ENCODE peak calls at places on chromosome 21, in five cellular contexts. One of them, this sample, is unnamed.

GRCh38 chr21:33434770-33435360 is 31.7 kb downstream of the IFNGR2 start:
- DNase-seq in neural progenitor cell: no peak
- DNase-seq in psoas muscle: no peak
- DNase-seq in natural killer cell: no peak
- DNase-seq in IMR-90: peak; percentile 96
- DNase-seq in this sample: no peak

GRCh38 chr21:33373451-33373850 is 29.8 kb upstream of the IFNGR2 start:
- DNase-seq in IMR-90: no peak
- DNase-seq in neural progenitor cell: no peak
- DNase-seq in natural killer cell: no peak
- DNase-seq in psoas muscle: no peak
- DNase-seq in this sample: no peak

GRCh38 chr21:32403201-32403701 is 9.3 kb upstream of the EVA1C start:
- DNase-seq in natural killer cell: peak; percentile 25
- DNase-seq in IMR-90: peak; percentile 73
- DNase-seq in psoas muscle: peak; percentile 35
- DNase-seq in neural progenitor cell: peak; percentile 85
- DNase-seq in this sample: no peak

GRCh38 chr21:43262427-43262826 is 93.6 kb downstream of the CRYAA start:
- DNase-seq in psoas muscle: peak; percentile 8
- DNase-seq in IMR-90: peak; percentile 19
- DNase-seq in neural progenitor cell: no peak
- DNase-seq in natural killer cell: no peak
- DNase-seq in this sample: no peak

GRCh38 chr21:18244721-18245486 is at the start of gene CHODL:
- DNase-seq in neural progenitor cell: peak; percentile 49
- DNase-seq in natural killer cell: no peak
- DNase-seq in psoas muscle: no peak
- DNase-seq in IMR-90: no peak
- DNase-seq in this sample: no peak

GRCh38 chr21:44548922-44549321 is 2.4 kb downstream of the KRTAP10-2 start:
- DNase-seq in natural killer cell: no peak
- DNase-seq in psoas muscle: no peak
- DNase-seq in neural progenitor cell: peak; percentile 55
- DNase-seq in IMR-90: no peak
- DNase-seq in this sample: no peak

GRCh38 chr21:35381743-35382310 is 332.7 kb upstream of the RUNX1 start:
- DNase-seq in natural killer cell: no peak
- DNase-seq in neural progenitor cell: no peak
- DNase-seq in psoas muscle: no peak
- DNase-seq in IMR-90: no peak
- DNase-seq in this sample: no peak

GRCh38 chr21:38416791-38417190 is 81.5 kb downstream of the ERG start:
- DNase-seq in natural killer cell: no peak
- DNase-seq in IMR-90: no peak
- DNase-seq in neural progenitor cell: no peak
- DNase-seq in psoas muscle: no peak
- DNase-seq in this sample: no peak

GRCh38 chr21:35328856-35329455 is 279.9 kb upstream of the RUNX1 start:
- DNase-seq in neural progenitor cell: no peak
- DNase-seq in psoas muscle: no peak
- DNase-seq in IMR-90: no peak
- DNase-seq in natural killer cell: no peak
- DNase-seq in this sample: no peak

GRCh38 chr21:21712761-21713558 is 714.8 kb downstream of the NCAM2 start:
- DNase-seq in neural progenitor cell: no peak
- DNase-seq in psoas muscle: no peak
- DNase-seq in natural killer cell: no peak
- DNase-seq in IMR-90: peak; percentile 62
- DNase-seq in this sample: no peak

GRCh38 chr21:38171723-38172344 is 85.0 kb upstream of the KCNJ15 start:
- DNase-seq in IMR-90: peak; percentile 45
- DNase-seq in psoas muscle: no peak
- DNase-seq in neural progenitor cell: peak; percentile 72
- DNase-seq in natural killer cell: no peak
- DNase-seq in this sample: no peak

GRCh38 chr21:37337831-37338230 is 28.7 kb upstream of the DYRK1A start:
- DNase-seq in IMR-90: no peak
- DNase-seq in natural killer cell: no peak
- DNase-seq in neural progenitor cell: no peak
- DNase-seq in psoas muscle: no peak
- DNase-seq in this sample: no peak

GRCh38 chr21:29376556-29376955 is 77.8 kb downstream of the BACH1 start:
- DNase-seq in IMR-90: no peak
- DNase-seq in natural killer cell: peak; percentile 23
- DNase-seq in psoas muscle: peak; percentile 36
- DNase-seq in neural progenitor cell: peak; percentile 70
- DNase-seq in this sample: peak; percentile 32

GRCh38 chr21:39263372-39263771 is 50.1 kb downstream of the BRWD1 start:
- DNase-seq in IMR-90: peak; percentile 56
- DNase-seq in psoas muscle: no peak
- DNase-seq in natural killer cell: no peak
- DNase-seq in neural progenitor cell: no peak
- DNase-seq in this sample: no peak

GRCh38 chr21:28657576-28657975 is 335.1 kb downstream of the LTN1 start:
- DNase-seq in psoas muscle: no peak
- DNase-seq in natural killer cell: no peak
- DNase-seq in IMR-90: no peak
- DNase-seq in neural progenitor cell: no peak
- DNase-seq in this sample: no peak

GRCh38 chr21:43355196-43355924 is 71.6 kb downstream of the SIK1 start:
- DNase-seq in natural killer cell: no peak
- DNase-seq in IMR-90: no peak
- DNase-seq in psoas muscle: no peak
- DNase-seq in neural progenitor cell: no peak
- DNase-seq in this sample: no peak

GRCh38 chr21:41141031-41141457 is 26.9 kb upstream of the BACE2 start:
- DNase-seq in psoas muscle: no peak
- DNase-seq in neural progenitor cell: no peak
- DNase-seq in IMR-90: peak; percentile 20
- DNase-seq in natural killer cell: no peak
- DNase-seq in this sample: no peak

GRCh38 chr21:35147439-35147838 is 98.3 kb upstream of the RUNX1 start:
- DNase-seq in neural progenitor cell: no peak
- DNase-seq in natural killer cell: no peak
- DNase-seq in psoas muscle: no peak
- DNase-seq in IMR-90: no peak
- DNase-seq in this sample: no peak

GRCh38 chr21:35234725-35235124 is 185.6 kb upstream of the RUNX1 start:
- DNase-seq in neural progenitor cell: no peak
- DNase-seq in natural killer cell: no peak
- DNase-seq in psoas muscle: no peak
- DNase-seq in IMR-90: no peak
- DNase-seq in this sample: no peak

GRCh38 chr21:31731112-31731801 is 661 bp downstream of the SCAF4 start:
- DNase-seq in IMR-90: no peak
- DNase-seq in neural progenitor cell: peak; percentile 76
- DNase-seq in psoas muscle: peak; percentile 56
- DNase-seq in natural killer cell: peak; percentile 51
- DNase-seq in this sample: no peak

GRCh38 chr21:22584308-22584707 is 1586.1 kb downstream of the NCAM2 start:
- DNase-seq in neural progenitor cell: no peak
- DNase-seq in natural killer cell: no peak
- DNase-seq in IMR-90: no peak
- DNase-seq in psoas muscle: no peak
- DNase-seq in this sample: no peak

GRCh38 chr21:36859744-36860501 is 106.5 kb downstream of the HLCS start:
- DNase-seq in psoas muscle: peak; percentile 72
- DNase-seq in neural progenitor cell: no peak
- DNase-seq in natural killer cell: peak; percentile 33
- DNase-seq in IMR-90: peak; percentile 29
- DNase-seq in this sample: no peak

GRCh38 chr21:44753357-44753756 is 42.0 kb upstream of the TSPEAR start:
- DNase-seq in IMR-90: no peak
- DNase-seq in psoas muscle: no peak
- DNase-seq in natural killer cell: no peak
- DNase-seq in neural progenitor cell: no peak
- DNase-seq in this sample: no peak

GRCh38 chr21:44572959-44573583 is 458 bp upstream of the KRTAP10-4 start:
- DNase-seq in psoas muscle: no peak
- DNase-seq in natural killer cell: no peak
- DNase-seq in IMR-90: peak; percentile 2
- DNase-seq in neural progenitor cell: no peak
- DNase-seq in this sample: no peak

GRCh38 chr21:14548751-14549150 is 2.6 kb upstream of the SAMSN1 start:
- DNase-seq in natural killer cell: no peak
- DNase-seq in IMR-90: no peak
- DNase-seq in neural progenitor cell: no peak
- DNase-seq in psoas muscle: no peak
- DNase-seq in this sample: no peak

GRCh38 chr21:29304577-29304976 is 5.9 kb downstream of the BACH1 start:
- DNase-seq in neural progenitor cell: no peak
- DNase-seq in psoas muscle: no peak
- DNase-seq in IMR-90: no peak
- DNase-seq in natural killer cell: no peak
- DNase-seq in this sample: no peak

DNA sequence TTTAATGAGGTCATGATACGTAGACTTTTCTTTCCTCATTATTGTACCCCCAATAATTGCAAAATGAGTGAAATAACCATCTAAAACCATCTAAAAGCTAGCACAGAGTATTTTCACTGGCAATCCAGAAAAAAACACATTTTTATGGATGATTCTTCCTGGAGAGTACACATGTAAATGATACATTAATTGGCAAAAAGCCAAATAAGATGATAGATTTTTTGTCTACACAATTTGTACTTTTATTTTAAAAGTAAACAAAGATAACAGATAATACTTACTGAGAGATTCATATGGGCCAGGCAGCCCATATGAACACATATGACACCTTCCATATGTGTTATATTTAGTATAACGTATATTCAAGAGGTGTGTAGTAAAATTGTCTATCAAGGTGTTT is 2.5 kb upstream of the KRTAP19-7 start:
- DNase-seq in natural killer cell: no peak
- DNase-seq in neural progenitor cell: no peak
- DNase-seq in IMR-90: no peak
- DNase-seq in psoas muscle: no peak
- DNase-seq in this sample: no peak
- TF ChIP-seq CTCF in natural killer cell: no peak
- TF ChIP-seq CTCF in neural progenitor cell: no peak
- TF ChIP-seq CTCF in IMR-90: no peak
- TF ChIP-seq CTCF in psoas muscle: no peak
- TF ChIP-seq CTCF in this sample: no peak

GRCh38 chr21:26845066-26845749 is at the start of gene ADAMTS1:
- DNase-seq in IMR-90: peak; percentile 92
- DNase-seq in neural progenitor cell: peak; percentile 95
- DNase-seq in psoas muscle: peak; percentile 91
- DNase-seq in natural killer cell: peak; percentile 61
- DNase-seq in this sample: no peak

GRCh38 chr21:26842300-26842699 is 2.9 kb downstream of the ADAMTS1 start:
- DNase-seq in IMR-90: peak; percentile 64
- DNase-seq in psoas muscle: no peak
- DNase-seq in neural progenitor cell: no peak
- DNase-seq in natural killer cell: no peak
- DNase-seq in this sample: no peak

GRCh38 chr21:26843912-26844257 is 1.3 kb downstream of the ADAMTS1 start:
- DNase-seq in psoas muscle: no peak
- DNase-seq in IMR-90: peak; percentile 55
- DNase-seq in natural killer cell: no peak
- DNase-seq in neural progenitor cell: peak; percentile 42
- DNase-seq in this sample: no peak

GRCh38 chr21:26844258-26845065 is 747 bp downstream of the ADAMTS1 start:
- DNase-seq in psoas muscle: peak; percentile 69
- DNase-seq in neural progenitor cell: peak; percentile 74
- DNase-seq in natural killer cell: peak; percentile 44
- DNase-seq in IMR-90: peak; percentile 22
- DNase-seq in this sample: no peak

DNA sequence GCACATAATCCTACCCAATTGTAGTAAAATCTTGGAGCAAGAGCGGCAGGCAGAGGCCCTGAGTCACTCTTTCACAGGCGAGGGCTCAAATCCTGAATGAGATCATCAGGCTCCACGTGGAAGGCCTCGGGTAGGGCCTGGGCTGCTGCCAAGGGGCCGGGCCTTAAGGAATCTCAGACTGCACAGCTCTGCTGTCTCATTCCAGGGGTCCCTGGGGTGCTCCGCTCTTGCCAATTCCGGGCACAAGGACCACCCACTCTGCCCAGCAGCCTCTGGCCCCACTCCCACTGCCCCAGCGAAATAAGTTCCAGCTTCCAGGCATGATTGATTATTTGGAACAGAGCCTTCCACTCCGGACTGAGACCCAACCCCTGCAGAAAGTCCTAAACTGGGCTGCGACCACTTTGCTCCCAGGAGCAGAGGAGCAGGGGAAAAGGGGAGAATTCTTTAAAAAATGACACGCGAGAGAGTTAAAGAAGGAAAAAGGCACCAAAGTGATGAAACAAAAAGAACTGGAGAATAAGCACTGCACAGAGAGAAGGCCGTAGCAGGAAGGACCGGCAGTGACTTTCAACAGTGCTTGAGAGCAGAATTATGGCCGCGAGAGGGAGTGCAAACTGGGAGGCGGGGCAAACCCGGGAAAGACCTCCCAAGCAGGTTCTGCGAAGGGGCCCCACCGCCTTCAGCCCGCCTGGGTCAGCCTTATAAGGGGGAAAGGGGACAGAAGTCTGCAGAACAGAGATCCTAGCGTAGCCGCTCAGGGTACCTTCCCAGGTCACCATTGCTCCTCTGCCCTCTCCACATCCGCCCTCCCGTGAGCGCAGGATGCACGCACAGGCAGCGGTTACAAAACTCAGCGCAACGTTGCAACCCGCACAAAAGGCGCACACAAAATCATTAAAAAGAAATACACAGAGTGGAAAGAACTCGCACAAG is 2.0 kb downstream of the ADAMTS1 start:
- DNase-seq in neural progenitor cell: peak; percentile 81
- DNase-seq in psoas muscle: peak; percentile 94
- DNase-seq in IMR-90: peak; percentile 96
- DNase-seq in natural killer cell: peak; percentile 48
- DNase-seq in this sample: no peak
- TF ChIP-seq CTCF in neural progenitor cell: peak; percentile 48
- TF ChIP-seq CTCF in psoas muscle: peak; percentile 26
- TF ChIP-seq CTCF in IMR-90: no peak
- TF ChIP-seq CTCF in natural killer cell: no peak
- TF ChIP-seq CTCF in this sample: no peak

DNA sequence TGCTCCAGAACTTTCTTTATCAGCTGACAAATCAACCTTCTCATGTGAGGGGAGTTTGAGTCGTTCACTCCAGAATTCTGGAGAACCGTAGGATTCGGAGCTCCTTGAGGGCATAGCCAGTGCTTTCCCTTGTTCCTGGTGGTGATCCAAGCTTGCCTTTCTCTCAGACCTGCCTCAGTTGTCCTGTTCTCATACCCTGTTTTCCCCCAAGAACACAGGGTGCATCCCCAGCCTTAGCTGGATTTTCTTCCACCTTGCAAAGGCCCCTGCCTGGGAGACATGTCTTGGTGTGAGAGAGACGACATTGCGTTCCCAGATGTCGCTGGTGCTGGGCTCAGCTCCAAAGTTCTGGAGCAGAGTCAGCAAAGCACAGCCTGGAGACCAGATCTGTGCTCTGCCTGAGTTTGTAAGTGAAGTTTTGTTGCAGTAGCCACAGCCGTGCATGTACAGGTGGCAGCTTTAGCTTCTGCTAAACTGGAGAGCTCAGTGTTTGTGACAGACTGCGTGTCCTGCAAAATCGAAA is 40.0 kb downstream of the ABCG1 start:
- DNase-seq in psoas muscle: no peak
- DNase-seq in neural progenitor cell: no peak
- DNase-seq in IMR-90: no peak
- DNase-seq in natural killer cell: no peak
- DNase-seq in this sample: no peak
- TF ChIP-seq CTCF in psoas muscle: no peak
- TF ChIP-seq CTCF in neural progenitor cell: no peak
- TF ChIP-seq CTCF in IMR-90: no peak
- TF ChIP-seq CTCF in natural killer cell: no peak
- TF ChIP-seq CTCF in this sample: no peak

GRCh38 chr21:46163375-46163774 is 8.0 kb upstream of the FTCD start:
- DNase-seq in psoas muscle: no peak
- DNase-seq in neural progenitor cell: no peak
- DNase-seq in natural killer cell: no peak
- DNase-seq in IMR-90: no peak
- DNase-seq in this sample: no peak
- TF ChIP-seq CTCF in psoas muscle: no peak
- TF ChIP-seq CTCF in neural progenitor cell: no peak
- TF ChIP-seq CTCF in natural killer cell: no peak
- TF ChIP-seq CTCF in IMR-90: no peak
- TF ChIP-seq CTCF in this sample: no peak